ENCODE peak calls at places on chromosomes 5 and 9, in four cellular contexts. One of them, this sample, is unnamed. For H3K9me1, the result is how much of the 10 kb centered on the place peaks cover.

GRCh38 chr9:38176256-38176655 is 107.2 kb upstream of the SHB start:
- DNase-seq in keratinocyte: no peak
- DNase-seq in K562: no peak
- DNase-seq in IMR-90: no peak
- DNase-seq in this sample: peak

GRCh38 chr5:147204576-147204975 is 30.2 kb upstream of the STK32A start:
- DNase-seq in IMR-90: no peak
- DNase-seq in keratinocyte: no peak
- DNase-seq in K562: no peak
- DNase-seq in this sample: no peak

GRCh38 chr9:112086627-112087026 is 88.5 kb downstream of the SUSD1 start:
- DNase-seq in IMR-90: peak
- DNase-seq in K562: peak
- DNase-seq in keratinocyte: no peak
- DNase-seq in this sample: peak

GRCh38 chr9:129458663-129459549 is 162.0 kb downstream of the C9orf50 start:
- DNase-seq in K562: no peak
- DNase-seq in IMR-90: no peak
- DNase-seq in keratinocyte: no peak
- DNase-seq in this sample: no peak

GRCh38 chr5:78699565-78700143 is 51.1 kb upstream of the LHFPL2 start:
- DNase-seq in keratinocyte: peak
- DNase-seq in IMR-90: peak
- DNase-seq in K562: peak
- DNase-seq in this sample: peak

GRCh38 chr9:88590558-88591146 is 55.7 kb downstream of the NXNL2 start:
- DNase-seq in K562: peak
- DNase-seq in keratinocyte: no peak
- DNase-seq in IMR-90: no peak
- DNase-seq in this sample: no peak

GRCh38 chr9:71383308-71383707 is 261.9 kb upstream of the TRPM3 start:
- DNase-seq in K562: no peak
- DNase-seq in keratinocyte: no peak
- DNase-seq in IMR-90: no peak
- DNase-seq in this sample: no peak

GRCh38 chr9:114446672-114447450 is 58.4 kb downstream of the WHRN start:
- DNase-seq in K562: no peak
- DNase-seq in IMR-90: no peak
- DNase-seq in keratinocyte: no peak
- DNase-seq in this sample: no peak

GRCh38 chr5:10736354-10736753 is 24.7 kb downstream of the DAP start:
- DNase-seq in K562: no peak
- DNase-seq in keratinocyte: no peak
- DNase-seq in IMR-90: no peak
- DNase-seq in this sample: no peak

GRCh38 chr5:171318026-171318425 is 9.0 kb downstream of the TLX3 start:
- DNase-seq in IMR-90: no peak
- DNase-seq in K562: no peak
- DNase-seq in keratinocyte: no peak
- DNase-seq in this sample: no peak

GRCh38 chr9:97567182-97567893 is 65.8 kb downstream of the TSTD2 start:
- DNase-seq in K562: no peak
- DNase-seq in IMR-90: no peak
- DNase-seq in keratinocyte: no peak
- DNase-seq in this sample: no peak

GRCh38 chr9:10366171-10366779 is 246.5 kb downstream of the PTPRD start:
- DNase-seq in K562: peak
- DNase-seq in IMR-90: peak
- DNase-seq in keratinocyte: peak
- DNase-seq in this sample: peak

GRCh38 chr9:3936520-3937235 is 363.2 kb downstream of the GLIS3 start:
- DNase-seq in K562: no peak
- DNase-seq in IMR-90: peak
- DNase-seq in keratinocyte: no peak
- DNase-seq in this sample: peak

GRCh38 chr9:34559616-34560546 is 29.6 kb downstream of the CNTFR start:
- DNase-seq in keratinocyte: no peak
- DNase-seq in K562: no peak
- DNase-seq in IMR-90: peak
- DNase-seq in this sample: peak

DNA sequence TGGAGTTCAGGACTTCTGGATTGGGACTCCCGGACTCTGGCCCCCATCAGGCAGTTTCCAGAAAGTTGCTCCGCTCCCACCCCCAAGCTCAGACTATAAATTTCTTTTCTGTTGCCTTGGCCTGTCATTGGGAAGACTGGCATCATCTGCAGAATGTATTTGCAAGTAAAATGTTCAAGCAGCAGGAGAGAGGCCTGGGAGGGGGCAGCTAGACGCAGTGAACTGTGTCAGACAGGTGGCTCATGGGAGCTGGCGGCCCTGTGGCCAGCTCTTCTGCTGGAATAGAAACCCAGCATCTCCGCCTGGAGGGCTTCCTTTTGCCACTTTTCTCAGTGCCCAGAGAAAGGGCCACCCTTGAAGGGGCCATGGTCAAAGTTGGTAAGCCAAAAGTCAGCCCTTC is 16.0 kb downstream of the INSYN2B start:
- DNase-seq in keratinocyte: no peak
- DNase-seq in IMR-90: no peak
- DNase-seq in K562: no peak
- DNase-seq in this sample: no peak
- H3K9me1 ChIP-seq in keratinocyte: under half
- H3K9me1 ChIP-seq in IMR-90: under half
- H3K9me1 ChIP-seq in K562: under half
- H3K9me1 ChIP-seq in this sample: under half

DNA sequence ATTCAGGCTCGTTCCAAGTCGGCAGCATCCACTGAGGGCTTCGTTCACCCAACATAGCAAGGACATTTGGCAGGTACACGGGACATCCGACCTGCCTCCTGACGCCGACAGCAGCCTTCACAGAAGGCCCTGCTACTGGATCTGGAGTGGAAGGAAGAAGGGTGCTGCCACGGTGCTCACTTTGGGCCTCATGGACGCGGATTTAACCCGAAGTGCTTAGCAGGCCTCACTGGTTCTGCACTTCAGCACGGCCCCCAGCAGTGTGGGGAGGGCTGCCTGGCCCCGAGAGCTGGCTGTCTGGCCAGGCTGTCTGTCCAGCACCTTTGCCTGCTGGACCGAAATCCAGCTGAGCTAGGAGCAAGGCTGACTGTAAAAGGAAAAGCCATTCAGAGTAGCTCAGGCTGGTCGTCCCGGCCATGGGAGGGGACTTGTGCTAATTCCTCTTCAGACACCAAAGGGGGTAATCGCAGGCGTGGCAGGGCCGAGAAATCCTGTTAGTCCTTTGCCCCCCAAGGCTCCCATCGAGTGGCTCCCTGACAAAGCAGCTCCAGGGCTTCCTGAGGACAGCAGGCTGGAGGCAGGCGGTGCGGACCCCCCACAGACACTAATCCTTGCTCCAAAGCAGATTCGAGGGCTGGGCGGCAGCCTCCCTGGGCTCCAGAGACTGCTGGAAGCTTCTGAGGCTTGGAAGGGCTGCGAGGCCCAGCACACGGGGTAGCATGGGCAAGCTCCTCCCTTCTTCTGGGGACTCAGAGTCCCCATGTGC is 11.1 kb upstream of the RXRA start:
- DNase-seq in K562: no peak
- DNase-seq in keratinocyte: no peak
- DNase-seq in IMR-90: no peak
- DNase-seq in this sample: no peak
- H3K9me1 ChIP-seq in K562: under half
- H3K9me1 ChIP-seq in keratinocyte: under half
- H3K9me1 ChIP-seq in IMR-90: under half
- H3K9me1 ChIP-seq in this sample: under half

GRCh38 chr9:109379513-109379912 is 58.7 kb upstream of the EPB41L4B start:
- DNase-seq in IMR-90: no peak
- DNase-seq in K562: no peak
- DNase-seq in keratinocyte: no peak
- DNase-seq in this sample: no peak
- H3K9me1 ChIP-seq in IMR-90: under half
- H3K9me1 ChIP-seq in K562: under half
- H3K9me1 ChIP-seq in keratinocyte: under half
- H3K9me1 ChIP-seq in this sample: under half

GRCh38 chr5:33309780-33310345 is 130.9 kb upstream of the TARS1 start:
- DNase-seq in K562: no peak
- DNase-seq in keratinocyte: no peak
- DNase-seq in IMR-90: no peak
- DNase-seq in this sample: no peak

GRCh38 chr5:33306758-33307157 is 134.0 kb upstream of the TARS1 start:
- DNase-seq in K562: no peak
- DNase-seq in IMR-90: no peak
- DNase-seq in keratinocyte: no peak
- DNase-seq in this sample: no peak

GRCh38 chr5:33309076-33309475 is 131.7 kb upstream of the TARS1 start:
- DNase-seq in K562: no peak
- DNase-seq in keratinocyte: no peak
- DNase-seq in IMR-90: no peak
- DNase-seq in this sample: no peak

GRCh38 chr5:33303696-33304095 is 137.1 kb upstream of the TARS1 start:
- DNase-seq in K562: no peak
- DNase-seq in IMR-90: no peak
- DNase-seq in keratinocyte: no peak
- DNase-seq in this sample: no peak

GRCh38 chr5:33305530-33305929 is 135.2 kb upstream of the TARS1 start:
- DNase-seq in IMR-90: no peak
- DNase-seq in K562: no peak
- DNase-seq in keratinocyte: no peak
- DNase-seq in this sample: no peak
- H3K9me1 ChIP-seq in IMR-90: under half
- H3K9me1 ChIP-seq in K562: under half
- H3K9me1 ChIP-seq in keratinocyte: under half
- H3K9me1 ChIP-seq in this sample: under half

GRCh38 chr5:125486634-125487033 is 740.2 kb upstream of the ZNF608 start:
- DNase-seq in K562: no peak
- DNase-seq in IMR-90: peak
- DNase-seq in keratinocyte: peak
- DNase-seq in this sample: peak

GRCh38 chr5:125484272-125485002 is 738.0 kb upstream of the ZNF608 start:
- DNase-seq in IMR-90: peak
- DNase-seq in keratinocyte: peak
- DNase-seq in K562: no peak
- DNase-seq in this sample: peak

GRCh38 chr5:125485003-125485641 is 738.7 kb upstream of the ZNF608 start:
- DNase-seq in keratinocyte: peak
- DNase-seq in IMR-90: peak
- DNase-seq in K562: no peak
- DNase-seq in this sample: peak

GRCh38 chr5:125489146-125489545 is 742.7 kb upstream of the ZNF608 start:
- DNase-seq in IMR-90: no peak
- DNase-seq in keratinocyte: no peak
- DNase-seq in K562: no peak
- DNase-seq in this sample: no peak

DNA sequence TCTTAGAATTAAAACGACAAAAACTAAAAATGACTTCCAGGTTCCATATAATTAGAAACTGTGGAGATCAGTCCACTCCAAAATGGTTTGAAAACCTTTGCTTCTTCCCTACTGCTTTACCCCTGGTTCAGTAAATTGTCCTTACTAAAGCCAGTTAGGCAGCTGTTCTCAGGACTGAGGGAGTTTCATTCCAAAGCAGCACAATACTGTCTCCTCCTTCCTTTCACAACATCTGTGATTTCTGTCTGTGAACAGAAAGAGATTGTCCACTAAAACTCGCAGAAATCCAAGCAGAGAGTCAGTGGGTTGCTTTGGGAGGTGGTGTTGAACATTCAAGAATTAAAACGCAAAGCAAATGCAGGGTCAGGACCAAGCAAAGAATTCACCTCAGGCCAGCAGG is 740.8 kb upstream of the ZNF608 start:
- DNase-seq in keratinocyte: no peak
- DNase-seq in IMR-90: peak
- DNase-seq in K562: no peak
- DNase-seq in this sample: no peak
- H3K9me1 ChIP-seq in keratinocyte: under half
- H3K9me1 ChIP-seq in IMR-90: under half
- H3K9me1 ChIP-seq in K562: under half
- H3K9me1 ChIP-seq in this sample: under half

DNA sequence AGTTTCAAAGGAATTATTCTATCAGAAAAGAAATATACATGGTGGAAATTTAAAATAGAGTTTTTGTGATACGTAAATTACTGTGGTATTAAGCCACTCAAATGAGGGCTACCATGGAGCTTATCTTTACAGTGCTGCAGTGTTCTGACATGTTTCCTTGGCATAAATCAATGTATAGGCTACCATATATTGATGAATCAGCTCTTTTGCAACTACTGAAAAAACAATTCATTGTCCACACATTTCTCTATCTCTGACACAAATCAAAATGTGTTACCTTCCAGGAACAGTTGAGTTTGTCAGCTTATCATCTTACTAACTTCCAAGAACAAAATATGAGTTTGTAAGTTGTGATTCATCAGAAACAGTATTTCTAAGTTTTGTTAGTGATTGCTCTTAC is 140.3 kb upstream of the CDH18 start:
- DNase-seq in K562: no peak
- DNase-seq in IMR-90: no peak
- DNase-seq in keratinocyte: no peak
- DNase-seq in this sample: no peak
- H3K9me1 ChIP-seq in K562: under half
- H3K9me1 ChIP-seq in IMR-90: under half
- H3K9me1 ChIP-seq in keratinocyte: under half
- H3K9me1 ChIP-seq in this sample: under half

GRCh38 chr5:61535828-61536227 is 203.8 kb downstream of the ZSWIM6 start:
- DNase-seq in K562: no peak
- DNase-seq in keratinocyte: no peak
- DNase-seq in IMR-90: no peak
- DNase-seq in this sample: no peak
- H3K9me1 ChIP-seq in K562: under half
- H3K9me1 ChIP-seq in keratinocyte: under half
- H3K9me1 ChIP-seq in IMR-90: under half
- H3K9me1 ChIP-seq in this sample: under half

GRCh38 chr5:76487784-76488183 is 84.7 kb downstream of the IQGAP2 start:
- DNase-seq in K562: peak
- DNase-seq in IMR-90: no peak
- DNase-seq in keratinocyte: no peak
- DNase-seq in this sample: no peak

GRCh38 chr5:76488969-76489368 is 85.9 kb downstream of the IQGAP2 start:
- DNase-seq in IMR-90: no peak
- DNase-seq in keratinocyte: no peak
- DNase-seq in K562: no peak
- DNase-seq in this sample: no peak

GRCh38 chr5:76482961-76483360 is 79.9 kb downstream of the IQGAP2 start:
- DNase-seq in IMR-90: no peak
- DNase-seq in K562: no peak
- DNase-seq in keratinocyte: no peak
- DNase-seq in this sample: no peak

GRCh38 chr5:76483433-76483832 is 80.3 kb downstream of the IQGAP2 start:
- DNase-seq in K562: peak
- DNase-seq in IMR-90: no peak
- DNase-seq in keratinocyte: no peak
- DNase-seq in this sample: no peak

DNA sequence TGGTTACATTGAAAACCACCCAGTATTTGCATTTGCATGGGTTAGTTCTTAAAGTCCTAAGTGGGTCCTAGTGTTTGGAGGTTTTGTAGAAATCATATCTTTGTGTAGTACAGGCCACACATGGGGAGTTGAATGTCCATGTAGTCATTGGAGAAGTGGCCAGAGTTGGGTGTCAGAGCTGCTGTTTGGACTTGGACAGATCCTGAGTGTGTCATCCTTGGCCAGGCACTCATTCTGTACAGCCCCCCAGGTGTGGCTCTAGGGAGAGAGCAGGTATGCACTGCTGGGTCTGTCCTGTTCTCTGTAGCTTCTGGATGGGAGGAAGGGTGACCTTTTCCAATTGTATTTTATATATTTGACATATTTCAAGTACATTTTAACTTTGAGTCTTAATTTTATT is 82.4 kb downstream of the IQGAP2 start:
- DNase-seq in keratinocyte: no peak
- DNase-seq in K562: no peak
- DNase-seq in IMR-90: no peak
- DNase-seq in this sample: no peak
- H3K9me1 ChIP-seq in keratinocyte: under half
- H3K9me1 ChIP-seq in K562: under half
- H3K9me1 ChIP-seq in IMR-90: under half
- H3K9me1 ChIP-seq in this sample: under half

This sample was measured in endothelial cell of umbilical vein.